ENCODE peak calls at places on chromosomes 2 and 18, in four cellular contexts. X, C, Q and J are unnamed samples. For H3K9me3, the result is how much of the 10 kb centered on the place peaks cover.

GRCh38 chr2:67108231-67108630 is 288.9 kb upstream of the ETAA1 start:
- DNase-seq in X (no peak), C (no peak), Q (no peak), J (peak)

GRCh38 chr2:43950383-43951008 is 45.3 kb downstream of the LRPPRC start:
- DNase-seq in X (no peak), C (no peak), Q (no peak), J (peak)

GRCh38 chr18:36441872-36442271 is 144.4 kb downstream of the FHOD3 start:
- DNase-seq in X (no peak), C (no peak), Q (no peak), J (no peak)

GRCh38 chr2:95057535-95058453 is 32.3 kb downstream of the MAL start:
- DNase-seq in X (no peak), C (no peak), Q (peak), J (no peak)

GRCh38 chr2:65339648-65340047 is 92.8 kb downstream of the SPRED2 start:
- DNase-seq in X (no peak), C (no peak), Q (no peak), J (no peak)

GRCh38 chr2:23360571-23361125 is 24.3 kb upstream of the KLHL29 start:
- DNase-seq in X (no peak), C (no peak), Q (no peak), J (no peak)

GRCh38 chr2:70901235-70902066 is 34.2 kb upstream of the ATP6V1B1 start:
- DNase-seq in X (no peak), C (peak), Q (no peak), J (no peak)

GRCh38 chr2:225103737-225104141 is 61.5 kb upstream of the DOCK10 start:
- DNase-seq in X (no peak), C (no peak), Q (peak), J (no peak)

GRCh38 chr18:76565238-76566173 is 70.5 kb upstream of the ZNF516 start:
- DNase-seq in X (peak), C (peak), Q (peak), J (peak)

GRCh38 chr2:241274127-241274526 is 41.3 kb downstream of the HDLBP start:
- DNase-seq in X (no peak), C (no peak), Q (no peak), J (peak)

GRCh38 chr2:69692424-69692823 is 48.9 kb upstream of the AAK1 start:
- DNase-seq in X (no peak), C (no peak), Q (no peak), J (no peak)

GRCh38 chr2:119821266-119821665 is 61.5 kb downstream of the PTPN4 start:
- DNase-seq in X (no peak), C (no peak), Q (no peak), J (no peak)

GRCh38 chr2:113056501-113056900 is 2.5 kb upstream of the IL36RN start:
- DNase-seq in X (peak), C (no peak), Q (peak), J (no peak)

GRCh38 chr2:232809349-232810124 is 33.2 kb upstream of the KCNJ13 start:
- DNase-seq in X (no peak), C (no peak), Q (no peak), J (no peak)

GRCh38 chr18:10516078-10516477 is 9.7 kb upstream of the NAPG start:
- DNase-seq in X (no peak), C (no peak), Q (no peak), J (no peak)

GRCh38 chr18:48932822-48933510 is 17.8 kb downstream of the SMAD7 start:
- DNase-seq in X (no peak), C (no peak), Q (peak), J (no peak)

GRCh38 chr18:37253424-37254255 is 312.0 kb downstream of the CELF4 start:
- DNase-seq in X (no peak), C (peak), Q (no peak), J (peak)

DNA sequence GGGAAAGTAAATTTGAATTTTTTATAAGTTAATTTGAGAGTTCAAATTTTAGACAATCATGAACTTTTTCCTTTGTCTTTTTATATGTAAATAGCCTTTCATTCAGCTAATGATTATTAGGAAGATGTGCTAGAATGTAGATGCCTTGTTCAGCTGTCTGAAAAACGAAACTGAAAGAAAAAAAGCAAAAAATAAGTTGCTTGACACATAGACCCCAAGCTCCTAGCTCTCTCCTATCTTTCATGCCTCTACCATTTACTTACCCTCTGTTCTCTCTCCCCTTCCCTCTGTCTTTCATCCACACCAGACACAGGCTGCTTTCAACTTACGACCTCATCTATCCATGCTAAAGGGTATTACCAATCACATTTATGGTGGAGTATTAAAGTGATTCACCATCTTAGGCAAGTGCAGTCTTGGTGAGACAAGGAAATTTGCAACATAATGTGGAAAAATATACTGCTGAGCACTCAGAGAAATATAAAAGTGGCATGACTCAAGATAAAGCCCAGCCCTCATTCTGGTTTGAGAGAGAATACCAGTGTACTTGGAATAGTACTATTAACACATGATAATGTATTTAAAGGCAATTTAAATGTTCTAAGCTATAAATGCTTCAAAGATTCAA is 425.6 kb downstream of the SUCLG1 start:
- DNase-seq in X (no peak), C (no peak), Q (no peak), J (no peak)
- H3K9me3 ChIP-seq in X (under half), C (under half), Q (under half), J (under half)

GRCh38 chr18:78689606-78690005 is 290.0 kb upstream of the SALL3 start:
- DNase-seq in X (no peak), C (no peak), Q (no peak), J (no peak)
- H3K9me3 ChIP-seq in X (under half), C (under half), Q (under half), J (under half)

DNA sequence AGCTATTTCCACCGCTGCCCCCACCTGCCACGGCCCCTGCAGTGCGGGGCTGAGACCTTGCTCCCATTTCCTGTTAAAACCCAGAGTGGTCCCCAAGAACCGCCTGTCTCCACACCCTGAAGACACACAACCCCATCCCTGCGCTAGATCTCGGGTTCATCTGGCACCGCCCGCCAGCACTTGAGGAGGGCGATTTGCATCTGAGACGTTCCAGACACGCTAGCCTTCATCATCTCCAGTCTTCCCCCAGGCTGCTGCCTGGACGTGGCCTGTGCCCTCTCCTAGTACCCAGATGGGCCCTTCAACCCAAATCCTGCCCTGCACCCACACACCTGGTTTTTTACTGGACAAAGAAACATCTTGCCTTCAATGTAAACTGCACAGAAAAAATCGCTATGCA is 49.8 kb downstream of the SLC66A2 start:
- DNase-seq in X (peak), C (no peak), Q (no peak), J (no peak)
- H3K9me3 ChIP-seq in X (under half), C (under half), Q (under half), J (under half)

GRCh38 chr18:14974088-14974487 is 226.1 kb downstream of the ANKRD30B start:
- DNase-seq in X (no peak), C (no peak), Q (no peak), J (no peak)
- H3K9me3 ChIP-seq in X (under half), C (under half), Q (under half), J (under half)

GRCh38 chr18:14784133-14784532 is 36.2 kb downstream of the ANKRD30B start:
- DNase-seq in X (no peak), C (no peak), Q (no peak), J (peak)
- H3K9me3 ChIP-seq in X (under half), C (under half), Q (under half), J (under half)

DNA sequence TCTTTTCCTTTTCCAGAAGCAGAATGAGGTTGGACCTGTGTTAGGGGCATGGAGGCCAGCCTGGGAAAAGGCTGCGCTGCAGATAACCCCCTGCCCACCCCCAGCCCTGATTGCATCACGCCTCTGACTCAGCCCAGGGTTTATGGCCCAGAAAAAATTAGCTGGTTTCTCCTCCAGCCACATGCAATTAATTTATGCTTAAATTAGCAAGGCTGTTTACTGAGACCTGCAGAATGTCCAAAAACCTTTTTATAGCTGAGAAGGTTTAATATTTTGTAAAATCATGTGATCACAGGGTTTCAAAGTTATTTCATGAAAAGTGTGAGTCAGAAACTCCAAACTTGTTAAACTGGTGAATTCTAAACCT is 123.1 kb upstream of the HDAC4 start:
- DNase-seq in X (no peak), C (no peak), Q (no peak), J (no peak)
- H3K9me3 ChIP-seq in X (under half), C (under half), Q (under half), J (under half)

GRCh38 chr2:237235383-237236095 is 149.8 kb downstream of the COPS8 start:
- DNase-seq in X (no peak), C (peak), Q (no peak), J (peak)

GRCh38 chr2:237243487-237243886 is 157.8 kb downstream of the COPS8 start:
- DNase-seq in X (no peak), C (no peak), Q (no peak), J (no peak)

GRCh38 chr2:237242091-237242536 is 156.4 kb downstream of the COPS8 start:
- DNase-seq in X (no peak), C (no peak), Q (no peak), J (no peak)

GRCh38 chr2:237236188-237236587 is 150.5 kb downstream of the COPS8 start:
- DNase-seq in X (no peak), C (no peak), Q (no peak), J (no peak)

DNA sequence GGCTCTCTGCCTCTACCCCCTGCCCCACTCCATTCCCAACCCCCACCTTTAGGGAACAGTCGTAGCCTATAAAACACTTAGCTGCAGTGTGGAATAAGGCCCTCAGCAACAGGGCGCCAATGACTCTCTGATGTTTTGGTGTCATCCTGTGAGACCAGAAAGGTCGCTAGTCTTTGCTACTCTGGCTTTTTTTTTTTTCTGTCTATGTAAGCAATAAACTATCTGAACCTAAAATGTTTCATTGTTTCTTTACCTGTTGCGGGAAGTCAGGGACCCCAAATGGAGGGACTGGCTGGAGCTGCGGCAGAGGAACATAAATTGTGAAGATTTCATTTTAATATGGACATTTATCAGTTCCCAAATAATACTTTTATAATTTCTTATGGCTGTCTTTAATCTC is 154.6 kb downstream of the COPS8 start:
- DNase-seq in X (no peak), C (no peak), Q (no peak), J (no peak)
- H3K9me3 ChIP-seq in X (under half), C (under half), Q (under half), J (under half)